ENCODE peak calls at places on chromosomes 5 and 9, in six cellular contexts. C, I, N, K, E and M are unnamed samples. For H3K4me1, the result is how much of the 10 kb centered on the place peaks cover.

GRCh38 chr9:25960235-25960634 is 282.0 kb upstream of the TUSC1 start:
- DNase-seq in C (no peak), I (no peak), N (no peak), K (no peak), E (no peak), M (no peak)

GRCh38 chr9:20990867-20991266 is 40.6 kb downstream of the HACD4 start:
- DNase-seq in C (no peak), I (no peak), N (no peak), K (no peak), E (no peak), M (no peak)

GRCh38 chr5:134240421-134240962 is 14.6 kb upstream of the PPP2CA start:
- DNase-seq in C (peak), I (peak), N (peak), K (peak), E (no peak), M (peak)

GRCh38 chr5:72013741-72014703 is 93.3 kb upstream of the MAP1B start:
- DNase-seq in C (peak), I (no peak), N (no peak), K (no peak), E (no peak), M (peak)

GRCh38 chr9:126395439-126396212 is 69.0 kb downstream of the MVB12B start:
- DNase-seq in C (peak), I (no peak), N (no peak), K (peak), E (no peak), M (peak)

GRCh38 chr5:112263469-112263868 is 155.6 kb downstream of the EPB41L4A start:
- DNase-seq in C (no peak), I (no peak), N (no peak), K (no peak), E (no peak), M (no peak)

GRCh38 chr9:38087934-38088925 is 19.2 kb upstream of the SHB start:
- DNase-seq in C (peak), I (peak), N (peak), K (peak), E (peak), M (no peak)

GRCh38 chr9:84136119-84136868 is 155.7 kb downstream of the RMI1 start:
- DNase-seq in C (peak), I (no peak), N (no peak), K (peak), E (no peak), M (peak)

GRCh38 chr9:98644011-98644410 is 64.7 kb downstream of the GABBR2 start:
- DNase-seq in C (no peak), I (no peak), N (no peak), K (no peak), E (no peak), M (no peak)

GRCh38 chr9:130321539-130321938 is 56.0 kb downstream of the HMCN2 start:
- DNase-seq in C (no peak), I (no peak), N (no peak), K (no peak), E (no peak), M (no peak)

GRCh38 chr5:177449140-177450061 is 2.8 kb downstream of the PRR7 start:
- DNase-seq in C (no peak), I (no peak), N (no peak), K (peak), E (no peak), M (no peak)

GRCh38 chr5:128035689-128036088 is 47.9 kb upstream of the SLC12A2 start:
- DNase-seq in C (no peak), I (no peak), N (peak), K (no peak), E (no peak), M (no peak)

GRCh38 chr5:87936667-87937066 is 332.0 kb downstream of the TMEM161B start:
- DNase-seq in C (no peak), I (no peak), N (no peak), K (no peak), E (no peak), M (no peak)

GRCh38 chr9:34986541-34987047 is 3.0 kb upstream of the DNAJB5 start:
- DNase-seq in C (peak), I (no peak), N (peak), K (no peak), E (peak), M (peak)

GRCh38 chr9:133709716-133710571 is 28.2 kb downstream of the SARDH start:
- DNase-seq in C (no peak), I (no peak), N (no peak), K (no peak), E (no peak), M (no peak)

GRCh38 chr5:5017827-5018559 is 122.1 kb upstream of the ADAMTS16 start:
- DNase-seq in C (peak), I (no peak), N (no peak), K (no peak), E (no peak), M (peak)

GRCh38 chr5:125446986-125447385 is 700.5 kb upstream of the ZNF608 start:
- DNase-seq in C (peak), I (no peak), N (no peak), K (no peak), E (no peak), M (peak)

GRCh38 chr9:114680266-114681011 is 1.6 kb downstream of the TEX48 start:
- DNase-seq in C (no peak), I (no peak), N (no peak), K (no peak), E (no peak), M (no peak)

GRCh38 chr5:14326035-14326909 is 183.1 kb downstream of the TRIO start:
- DNase-seq in C (no peak), I (peak), N (peak), K (no peak), E (no peak), M (no peak)

GRCh38 chr5:87120518-87121314 is 147.0 kb upstream of the RASA1 start:
- DNase-seq in C (peak), I (no peak), N (no peak), K (peak), E (no peak), M (peak)

GRCh38 chr5:119614838-119615237 is 14.5 kb upstream of the FAM170A start:
- DNase-seq in C (no peak), I (no peak), N (no peak), K (no peak), E (no peak), M (no peak)

GRCh38 chr5:51034501-51034900 is 348.7 kb upstream of the ISL1 start:
- DNase-seq in C (no peak), I (no peak), N (no peak), K (no peak), E (no peak), M (no peak)

GRCh38 chr5:88663793-88664216 is 219.2 kb downstream of the MEF2C start:
- DNase-seq in C (peak), I (no peak), N (no peak), K (no peak), E (no peak), M (no peak)

GRCh38 chr5:178160176-178160575 is 6.5 kb upstream of the NHP2 start:
- DNase-seq in C (no peak), I (no peak), N (no peak), K (no peak), E (no peak), M (no peak)

GRCh38 chr5:58778888-58779287 is 196.0 kb downstream of the RAB3C start:
- DNase-seq in C (no peak), I (no peak), N (no peak), K (no peak), E (no peak), M (no peak)

GRCh38 chr9:89038354-89039091 is 47.3 kb downstream of the S1PR3 start:
- DNase-seq in C (peak), I (no peak), N (no peak), K (peak), E (no peak), M (peak)

GRCh38 chr9:123081824-123082223 is 48.4 kb downstream of the GPR21 start:
- DNase-seq in C (peak), I (peak), N (peak), K (peak), E (no peak), M (peak)

GRCh38 chr9:749712-750111 is 91.8 kb upstream of the DMRT1 start:
- DNase-seq in C (peak), I (no peak), N (no peak), K (peak), E (no peak), M (peak)

GRCh38 chr9:135480071-135480941 is 724 bp downstream of the PPP1R26 start:
- DNase-seq in C (peak), I (peak), N (peak), K (peak), E (peak), M (no peak)

GRCh38 chr9:3698531-3698930 is 172.7 kb upstream of the RFX3 start:
- DNase-seq in C (no peak), I (no peak), N (no peak), K (no peak), E (no peak), M (no peak)

GRCh38 chr9:136056546-136057235 is 38.4 kb downstream of the NACC2 start:
- DNase-seq in C (no peak), I (no peak), N (peak), K (no peak), E (no peak), M (no peak)

GRCh38 chr9:118650407-118650806 is 718.8 kb downstream of the BRINP1 start:
- DNase-seq in C (no peak), I (no peak), N (no peak), K (peak), E (no peak), M (no peak)

GRCh38 chr5:6454628-6455053 is 6.0 kb downstream of the UBE2QL1 start:
- DNase-seq in C (no peak), I (no peak), N (no peak), K (no peak), E (no peak), M (no peak)

GRCh38 chr5:65721050-65721774 is 697 bp downstream of the SGTB start:
- DNase-seq in C (peak), I (peak), N (peak), K (peak), E (peak), M (peak)

GRCh38 chr5:62576570-62577172 is 1.9 kb upstream of the LRRC70 start:
- DNase-seq in C (peak), I (no peak), N (no peak), K (no peak), E (no peak), M (no peak)
- H3K4me1 ChIP-seq in C (under half), I (under half), N (under half), K (under half), E (under half), M (under half)

GRCh38 chr5:172844577-172844838 is 10.5 kb downstream of the ERGIC1 start:
- DNase-seq in C (no peak), I (no peak), N (no peak), K (no peak), E (no peak), M (no peak)
- H3K27ac ChIP-seq in C (no peak), I (no peak), N (no peak), K (no peak), E (no peak), M (no peak)

GRCh38 chr9:137320555-137321384 is 18.7 kb upstream of the NRARP start:
- DNase-seq in C (no peak), I (no peak), N (peak), K (no peak), E (peak), M (no peak)
- H3K9ac ChIP-seq in C (no peak), I (no peak), N (no peak), K (no peak), E (no peak), M (no peak)

GRCh38 chr5:148805323-148806290 is 20.8 kb upstream of the ADRB2 start:
- DNase-seq in C (peak), I (no peak), N (peak), K (peak), E (no peak), M (peak)
- H3K4me1 ChIP-seq in C (under half), I (under half), N (under half), K (under half), E (under half), M (under half)

DNA sequence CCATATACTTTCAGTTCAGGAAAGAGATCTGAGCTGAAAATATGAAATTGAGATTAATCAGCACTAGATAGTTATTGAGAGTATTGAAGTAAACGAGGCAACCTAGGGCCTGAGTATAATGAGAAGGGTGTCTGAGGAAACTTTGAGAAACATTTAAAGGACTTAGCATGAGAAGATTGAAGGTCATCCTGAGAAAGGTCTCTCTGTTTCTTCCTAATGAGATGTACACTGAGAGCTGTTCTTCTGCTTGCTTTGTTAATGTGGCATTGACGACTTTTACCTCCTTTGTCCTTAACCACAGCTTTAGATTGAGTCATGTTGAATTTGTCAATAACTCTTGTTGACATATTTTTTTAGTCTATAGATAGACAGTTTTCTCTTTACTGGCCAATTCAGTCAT is 145.1 kb upstream of the ACTBL2 start:
- DNase-seq in C (no peak), I (no peak), N (no peak), K (no peak), E (no peak), M (no peak)
- H3K27ac ChIP-seq in C (no peak), I (no peak), N (no peak), K (no peak), E (no peak), M (no peak)

GRCh38 chr5:169202969-169203368 is 98.0 kb downstream of the SLIT3 start:
- DNase-seq in C (peak), I (no peak), N (no peak), K (no peak), E (no peak), M (no peak)

GRCh38 chr5:169197343-169197742 is 103.6 kb downstream of the SLIT3 start:
- DNase-seq in C (no peak), I (no peak), N (no peak), K (peak), E (no peak), M (no peak)

GRCh38 chr5:169196059-169196458 is 104.9 kb downstream of the SLIT3 start:
- DNase-seq in C (peak), I (no peak), N (no peak), K (no peak), E (no peak), M (no peak)

GRCh38 chr5:169201597-169201996 is 99.3 kb downstream of the SLIT3 start:
- DNase-seq in C (no peak), I (no peak), N (no peak), K (no peak), E (no peak), M (no peak)

DNA sequence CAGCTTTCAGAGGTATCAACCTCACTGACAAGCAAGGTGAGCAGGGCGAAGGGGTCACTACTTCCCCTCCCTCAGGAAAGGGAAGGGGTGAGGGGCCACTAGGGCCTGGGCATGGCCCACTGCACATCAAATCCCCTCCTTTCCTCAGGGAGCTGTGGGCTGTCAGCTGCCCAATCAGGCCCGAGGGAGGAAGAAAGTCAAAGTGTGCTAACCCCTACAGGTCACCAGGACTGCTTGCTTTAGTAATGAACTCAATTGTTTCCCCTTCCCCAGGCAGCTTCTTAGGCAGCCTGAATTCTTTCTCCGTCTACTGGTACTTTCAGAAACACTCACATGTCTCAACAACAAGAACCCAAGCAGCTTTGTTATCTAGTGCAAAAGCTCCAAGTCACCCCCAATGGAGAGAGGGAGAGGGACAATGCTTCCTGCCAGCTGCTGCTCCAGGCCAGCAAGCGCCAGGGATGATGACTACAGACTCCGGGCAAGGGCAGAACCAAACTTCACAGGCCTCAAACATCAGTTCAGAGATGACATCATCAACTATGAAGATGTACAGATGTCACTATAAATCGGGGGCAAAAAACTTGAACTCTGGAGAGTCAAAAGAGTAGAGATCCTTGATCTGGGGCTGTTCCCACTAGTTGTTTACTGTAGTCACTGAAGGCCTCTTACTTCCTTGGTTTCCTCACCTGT is 100.7 kb downstream of the SLIT3 start:
- DNase-seq in C (no peak), I (no peak), N (no peak), K (no peak), E (no peak), M (no peak)
- H3K9ac ChIP-seq in C (no peak), I (no peak), N (no peak), K (no peak), E (no peak), M (no peak)

DNA sequence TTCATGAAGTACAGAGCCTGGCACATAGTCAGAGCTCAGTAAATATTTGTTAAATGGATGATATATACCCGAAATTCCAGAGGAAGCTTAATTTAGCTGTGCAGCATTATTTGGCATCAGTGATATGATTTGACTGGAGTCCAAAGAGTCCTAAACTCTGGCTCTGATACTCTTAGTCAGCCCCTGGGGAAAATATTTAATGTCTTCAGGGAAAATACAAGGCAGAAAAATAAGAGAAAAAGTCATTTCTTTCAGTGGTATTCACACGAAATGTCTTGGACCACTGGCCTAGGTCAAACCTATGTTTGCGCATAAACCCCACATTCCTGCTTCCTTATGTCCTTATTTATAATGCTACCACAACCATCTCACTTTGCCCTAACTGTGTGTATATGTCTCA is 23.8 kb downstream of the GLRA1 start:
- DNase-seq in C (no peak), I (no peak), N (no peak), K (no peak), E (no peak), M (no peak)
- H3K4me1 ChIP-seq in C (under half), I (under half), N (under half), K (under half), E (under half), M (under half)